ENCODE peak calls at places on chromosomes 13 and 19, in nine cellular contexts. J, Q, H, G, M, X, T, L and A are unnamed samples.

GRCh38 chr13:93055233-93055632 is 171.4 kb upstream of the GPC6 start:
- DNase-seq in J (no peak), Q (no peak), H (no peak), G (no peak), M (no peak), X (no peak), T (no peak), L (no peak), A (no peak)

GRCh38 chr19:13670846-13671245 is 93.5 kb upstream of the MRI1 start:
- DNase-seq in J (no peak), Q (no peak), H (no peak), G (no peak), M (no peak), X (no peak), T (no peak), L (no peak), A (no peak)

GRCh38 chr13:114072421-114072820 is 60.0 kb downstream of the RASA3 start:
- DNase-seq in J (no peak), Q (no peak), H (peak; percentile 17), G (no peak), M (no peak), X (peak; percentile 50), T (peak; percentile 20), L (no peak), A (no peak)

GRCh38 chr13:39144941-39145533 is 106.8 kb downstream of the NHLRC3 start:
- DNase-seq in J (peak; percentile 52), Q (peak; percentile 21), H (peak; percentile 26), G (peak; percentile 61), M (peak; percentile 81), X (peak; percentile 69), T (peak; percentile 77), L (peak; percentile 41), A (peak; percentile 58)

GRCh38 chr19:12784871-12785430 is 6.3 kb upstream of the JUNB start:
- DNase-seq in J (peak; percentile 37), Q (no peak), H (no peak), G (no peak), M (no peak), X (peak; percentile 66), T (no peak), L (no peak), A (no peak)

GRCh38 chr19:39692822-39693221 is 11.5 kb upstream of the LGALS14 start:
- DNase-seq in J (no peak), Q (no peak), H (no peak), G (no peak), M (no peak), X (no peak), T (no peak), L (no peak), A (no peak)

GRCh38 chr13:50016421-50016820 is 1.2 kb downstream of the KCNRG start:
- DNase-seq in J (no peak), Q (no peak), H (no peak), G (no peak), M (no peak), X (no peak), T (no peak), L (no peak), A (no peak)

GRCh38 chr13:99655351-99656091 is 154.2 kb downstream of the TM9SF2 start:
- DNase-seq in J (peak; percentile 96), Q (peak; percentile 84), H (no peak), G (no peak), M (no peak), X (no peak), T (no peak), L (peak; percentile 90), A (no peak)

GRCh38 chr13:110503979-110504499 is 57.5 kb downstream of the RAB20 start:
- DNase-seq in J (no peak), Q (no peak), H (no peak), G (no peak), M (no peak), X (no peak), T (peak; percentile 51), L (no peak), A (no peak)

GRCh38 chr13:19984430-19985218 is 26.1 kb downstream of the ZMYM2 start:
- DNase-seq in J (peak; percentile 16), Q (no peak), H (no peak), G (no peak), M (no peak), X (no peak), T (no peak), L (peak; percentile 12), A (peak; percentile 48)

GRCh38 chr19:1026189-1027019 is at the start of gene CNN2:
- DNase-seq in J (peak; percentile 67), Q (peak; percentile 85), H (peak; percentile 89), G (peak; percentile 80), M (peak; percentile 71), X (peak; percentile 88), T (peak; percentile 93), L (no peak), A (peak; percentile 83)

GRCh38 chr13:109707044-109707794 is 79.2 kb downstream of the IRS2 start:
- DNase-seq in J (no peak), Q (no peak), H (no peak), G (no peak), M (no peak), X (no peak), T (no peak), L (no peak), A (peak; percentile 67)

DNA sequence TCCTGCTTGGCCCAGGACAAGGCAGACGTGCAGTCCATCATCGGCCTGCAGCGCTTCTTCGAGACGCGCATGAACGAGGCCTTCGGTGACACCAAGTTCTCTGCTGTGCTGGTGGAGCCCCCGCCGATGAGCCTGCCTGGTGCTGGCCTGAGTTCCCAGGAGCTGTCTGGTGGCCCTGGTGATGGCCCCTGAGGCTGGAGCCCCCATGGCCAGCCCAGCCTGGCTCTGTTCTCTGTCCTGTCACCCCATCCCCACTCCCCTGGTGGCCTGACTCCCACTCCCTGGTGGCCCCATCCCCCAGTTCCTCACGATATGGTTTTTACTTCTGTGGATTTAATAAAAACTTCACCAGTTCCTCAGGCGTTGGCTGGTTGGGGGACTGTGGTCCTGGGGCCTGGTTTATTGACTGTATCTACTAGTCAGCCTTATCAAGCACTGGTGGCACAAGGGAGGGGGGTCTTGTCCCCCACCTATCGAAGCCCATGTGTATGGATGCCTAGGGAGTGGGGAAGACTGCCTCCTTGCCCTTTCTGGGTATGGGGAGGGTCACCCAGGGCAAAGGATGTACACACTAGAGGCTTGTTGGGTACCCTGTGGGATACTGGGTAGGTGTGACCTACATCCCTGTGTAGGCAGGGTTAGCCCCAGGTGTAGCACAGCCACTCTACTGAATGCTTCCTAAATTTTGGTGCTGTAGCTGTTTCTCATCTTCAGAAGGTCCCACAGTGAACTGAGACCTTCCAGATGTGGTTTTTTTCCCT is 4.4 kb downstream of the CHMP2A start:
- DNase-seq in J (no peak), Q (no peak), H (no peak), G (no peak), M (no peak), X (peak; percentile 60), T (no peak), L (no peak), A (no peak)
- TF ChIP-seq POLR2A in J (no peak), Q (no peak), H (no peak), G (no peak), M (no peak), X (no peak), T (no peak), L (no peak), A (no peak)

DNA sequence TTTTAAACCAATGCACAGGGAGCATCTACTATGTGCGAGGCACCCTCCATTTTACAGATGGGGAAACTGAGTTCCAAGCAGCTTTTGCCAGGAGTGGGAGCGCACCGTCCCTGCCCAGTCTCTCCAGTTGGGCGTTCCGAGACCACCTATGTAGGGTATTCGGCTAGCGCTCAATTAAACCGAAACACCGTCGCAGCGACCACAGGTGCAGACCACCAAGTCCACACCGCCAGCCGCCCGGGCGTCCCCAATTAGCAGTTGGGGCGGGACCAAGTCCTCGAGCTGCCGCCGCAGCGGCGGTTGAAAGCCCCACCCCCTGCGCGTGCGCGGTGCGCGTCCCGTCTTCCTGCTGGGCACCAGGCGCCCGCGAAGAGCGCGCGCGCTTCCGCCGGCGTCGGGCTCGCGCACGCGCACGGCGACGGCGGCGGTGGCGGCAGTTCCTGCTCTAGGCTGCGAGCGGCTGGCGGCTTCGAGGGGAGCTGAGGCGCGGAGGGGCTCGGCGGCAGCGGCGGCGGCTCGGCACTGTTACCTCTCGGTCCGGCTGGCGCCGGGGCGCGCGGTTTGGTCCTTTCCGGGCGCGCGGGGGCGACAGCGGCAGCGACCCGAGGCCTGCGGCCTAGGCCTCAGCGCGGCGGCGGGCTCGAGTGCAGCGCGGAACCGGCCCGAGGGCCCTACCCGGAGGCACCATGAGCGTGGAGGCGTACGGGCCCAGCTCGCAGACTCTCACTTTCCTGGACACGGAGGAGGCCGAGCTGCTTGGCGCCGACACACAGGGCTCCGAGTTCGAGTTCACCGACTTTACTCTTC is at the start of gene UPF1:
- DNase-seq in J (peak; percentile 88), Q (peak; percentile 98), H (peak; percentile 95), G (peak; percentile 90), M (peak; percentile 76), X (peak; percentile 93), T (peak; percentile 95), L (peak; percentile 69), A (peak; percentile 97)
- TF ChIP-seq POLR2A in J (peak; percentile 73), Q (peak; percentile 83), H (peak; percentile 51), G (peak; percentile 87), M (peak; percentile 38), X (no peak), T (no peak), L (peak; percentile 94), A (peak; percentile 90)

DNA sequence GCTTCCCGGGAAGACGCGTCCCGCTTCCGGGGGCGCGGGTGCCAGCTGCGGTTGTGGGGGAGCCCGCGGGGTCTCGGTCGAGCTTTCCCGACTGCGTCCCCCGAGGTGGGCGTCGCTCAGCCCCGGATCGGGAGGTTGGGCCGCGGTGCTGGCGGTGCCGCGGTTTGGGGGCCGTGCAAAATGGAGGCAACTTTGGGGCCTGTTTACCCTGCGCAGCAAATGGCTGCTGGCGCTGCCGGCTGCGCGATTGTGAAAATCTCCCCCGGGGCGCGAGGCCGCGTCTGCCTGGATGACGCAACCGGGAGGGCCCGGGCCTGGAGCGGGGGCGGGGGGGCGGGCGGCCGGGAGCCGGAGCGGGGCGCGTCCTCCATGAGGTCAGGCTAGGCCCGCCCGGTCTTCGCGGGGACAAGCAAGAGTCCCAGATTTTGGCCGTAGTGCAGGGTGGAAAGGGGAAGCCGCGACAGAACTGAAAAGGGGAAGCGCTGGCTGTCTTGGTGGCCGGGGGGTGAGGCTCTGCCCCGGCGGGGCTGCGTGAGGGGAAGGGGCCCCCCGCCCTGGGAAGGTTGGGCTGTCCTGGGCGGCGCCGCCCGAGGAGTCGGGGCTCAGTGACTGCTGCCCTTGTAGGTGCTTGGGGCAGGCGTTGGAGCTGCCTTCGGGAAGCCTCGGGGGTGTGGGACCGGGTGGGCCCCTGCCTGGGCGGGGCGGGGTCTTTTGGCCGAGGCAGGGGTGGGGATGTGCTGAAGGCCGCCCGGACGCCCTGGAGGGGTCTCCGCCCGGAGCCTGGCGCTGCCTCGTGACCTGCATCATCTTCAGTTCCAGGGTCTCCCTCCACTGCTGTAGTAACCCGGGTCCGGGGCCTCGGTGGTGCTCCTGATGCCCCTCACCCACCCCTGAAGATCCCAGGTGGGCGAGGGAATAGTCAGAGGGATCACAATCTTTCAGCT is 11.1 kb downstream of the PEAK3 start:
- DNase-seq in J (peak; percentile 64), Q (peak; percentile 87), H (peak; percentile 87), G (peak; percentile 86), M (peak; percentile 82), X (peak; percentile 91), T (peak; percentile 95), L (no peak), A (peak; percentile 90)
- TF ChIP-seq POLR2A in J (no peak), Q (peak; percentile 60), H (peak; percentile 52), G (peak; percentile 80), M (peak; percentile 70), X (no peak), T (peak; percentile 79), L (no peak), A (peak; percentile 54)

DNA sequence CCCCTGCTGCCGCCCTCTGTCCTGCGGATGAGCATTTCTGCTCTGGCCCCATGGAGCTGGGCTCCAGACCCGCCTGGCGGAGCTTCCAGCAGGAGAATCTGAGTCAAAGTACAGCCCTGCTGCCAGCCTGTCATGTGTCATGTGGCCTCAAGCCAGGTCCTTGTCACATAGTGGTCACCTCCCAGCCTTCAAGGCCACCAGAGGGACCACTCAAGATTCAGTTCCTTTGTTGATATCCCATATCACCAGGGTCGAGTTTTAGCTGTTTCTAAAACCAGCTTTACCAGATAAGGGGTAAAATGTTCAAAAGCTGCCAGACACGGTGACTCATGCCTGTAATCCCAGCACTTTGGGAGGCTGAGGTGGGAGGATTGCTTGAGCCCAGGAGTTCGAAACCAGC is 13.4 kb downstream of the THOP1 start:
- DNase-seq in J (no peak), Q (no peak), H (no peak), G (no peak), M (no peak), X (no peak), T (no peak), L (no peak), A (peak; percentile 57)
- TF ChIP-seq POLR2A in J (no peak), Q (no peak), H (no peak), G (no peak), M (no peak), X (no peak), T (no peak), L (no peak), A (no peak)